ENCODE peak calls at places on chromosomes 11 and 22, in eight cellular contexts. W is stimulated activated CD4-positive, alpha-beta T cell treated with anti-CD3 and anti-CD28 coated beads, Interleukin-2, amount 100 ng/mL, for 48 hours; R is EH; F is HT1080; N is stimulated activated naive CD4-positive, alpha-beta T cell; K is epithelial cell of prostate; A is T follicular helper cell; P is germinal center. B is an unnamed sample.

GRCh38 chr22:28884754-28885375 is 1.5 kb downstream of the ZNRF3 start:
- DNase-seq in W (no peak), R (no peak), F (no peak), N (no peak), K (no peak), A (no peak), P (no peak), B (no peak)

GRCh38 chr11:2779981-2780849 is 80.4 kb upstream of the KCNQ1OT1 start:
- DNase-seq in W (no peak), R (no peak), F (no peak), N (no peak), K (no peak), A (no peak), P (no peak), B (no peak)

GRCh38 chr11:104620991-104621390 is 277.3 kb downstream of the CASP12 start:
- DNase-seq in W (no peak), R (no peak), F (no peak), N (no peak), K (no peak), A (no peak), P (no peak), B (no peak)

GRCh38 chr22:28927526-28928089 is 44.2 kb downstream of the ZNRF3 start:
- DNase-seq in W (no peak), R (no peak), F (no peak), N (no peak), K (no peak), A (no peak), P (no peak), B (no peak)

GRCh38 chr22:45688606-45689080 is 17.0 kb downstream of the ATXN10 start:
- DNase-seq in W (no peak), R (peak), F (peak), N (no peak), K (no peak), A (no peak), P (no peak), B (no peak)

GRCh38 chr11:82936261-82936660 is 34.7 kb downstream of the DDIAS start:
- DNase-seq in W (no peak), R (no peak), F (no peak), N (no peak), K (peak), A (no peak), P (no peak), B (peak)

GRCh38 chr11:103220133-103220532 is 110.9 kb downstream of the DYNC2H1 start:
- DNase-seq in W (no peak), R (no peak), F (no peak), N (no peak), K (no peak), A (no peak), P (no peak), B (no peak)

GRCh38 chr11:36352919-36353318 is 56.8 kb downstream of the PRR5L start:
- DNase-seq in W (peak), R (no peak), F (no peak), N (peak), K (no peak), A (peak), P (no peak), B (no peak)

GRCh38 chr11:111299111-111300026 is 1.0 kb downstream of the POU2AF3 start:
- DNase-seq in W (peak), R (peak), F (no peak), N (no peak), K (no peak), A (no peak), P (peak), B (peak)

GRCh38 chr11:108768964-108769363 is 104.1 kb downstream of the DDX10 start:
- DNase-seq in W (no peak), R (no peak), F (no peak), N (no peak), K (no peak), A (no peak), P (no peak), B (no peak)

GRCh38 chr11:74000307-74000630 is 8.6 kb downstream of the UCP3 start:
- DNase-seq in W (no peak), R (no peak), F (no peak), N (no peak), K (no peak), A (no peak), P (no peak), B (no peak)

GRCh38 chr11:78050964-78051831 is 12.5 kb upstream of the THRSP start:
- DNase-seq in W (no peak), R (peak), F (peak), N (no peak), K (peak), A (no peak), P (no peak), B (peak)

GRCh38 chr22:45125198-45125597 is 38.5 kb upstream of the NUP50 start:
- DNase-seq in W (no peak), R (peak), F (peak), N (no peak), K (no peak), A (no peak), P (no peak), B (peak)

GRCh38 chr11:32779131-32779530 is 15.3 kb downstream of the CCDC73 start:
- DNase-seq in W (no peak), R (no peak), F (no peak), N (no peak), K (no peak), A (no peak), P (peak), B (no peak)

GRCh38 chr11:62398011-62398994 is 20.5 kb upstream of the SCGB1A1 start:
- DNase-seq in W (no peak), R (peak), F (peak), N (no peak), K (no peak), A (no peak), P (no peak), B (no peak)

GRCh38 chr22:26588749-26589366 is 1.1 kb downstream of the TPST2 start:
- DNase-seq in W (no peak), R (peak), F (no peak), N (no peak), K (no peak), A (no peak), P (no peak), B (no peak)

GRCh38 chr22:48410536-48410935 is 1417.1 kb downstream of the BRD1 start:
- DNase-seq in W (no peak), R (no peak), F (no peak), N (no peak), K (no peak), A (no peak), P (no peak), B (no peak)

GRCh38 chr22:17159504-17159951 is 451 bp upstream of the HDHD5 start:
- DNase-seq in W (peak), R (peak), F (peak), N (peak), K (no peak), A (peak), P (peak), B (no peak)

GRCh38 chr11:95556342-95557151 is 233.0 kb downstream of the FAM76B start:
- DNase-seq in W (peak), R (peak), F (no peak), N (no peak), K (no peak), A (no peak), P (no peak), B (peak)

GRCh38 chr22:31583861-31584485 is 78.0 kb downstream of the PISD start:
- DNase-seq in W (no peak), R (peak), F (peak), N (no peak), K (no peak), A (no peak), P (no peak), B (peak)

GRCh38 chr22:37740455-37741311 is 43.8 kb downstream of the TRIOBP start:
- DNase-seq in W (no peak), R (no peak), F (no peak), N (no peak), K (no peak), A (no peak), P (no peak), B (no peak)

GRCh38 chr22:24128631-24129601 is 52.4 kb upstream of the SUSD2 start:
- DNase-seq in W (no peak), R (no peak), F (no peak), N (no peak), K (no peak), A (no peak), P (no peak), B (no peak)

GRCh38 chr11:77084581-77085191 is 17.9 kb downstream of the CAPN5 start:
- DNase-seq in W (no peak), R (no peak), F (no peak), N (no peak), K (no peak), A (no peak), P (no peak), B (no peak)

GRCh38 chr11:40514124-40514523 is 945.3 kb downstream of the LRRC4C start:
- DNase-seq in W (no peak), R (peak), F (no peak), N (no peak), K (peak), A (no peak), P (no peak), B (no peak)

GRCh38 chr11:113351061-113351460 is 36.5 kb upstream of the ANKK1 start:
- DNase-seq in W (no peak), R (no peak), F (no peak), N (no peak), K (no peak), A (no peak), P (no peak), B (no peak)

GRCh38 chr22:33984741-33985287 is 64.5 kb upstream of the LARGE1 start:
- DNase-seq in W (no peak), R (no peak), F (no peak), N (no peak), K (no peak), A (no peak), P (no peak), B (no peak)

GRCh38 chr11:72102631-72102945 is 509 bp downstream of the LAMTOR1 start:
- DNase-seq in W (no peak), R (no peak), F (no peak), N (no peak), K (no peak), A (no peak), P (no peak), B (no peak)

GRCh38 chr11:27471588-27472397 is 797 bp downstream of the LGR4 start:
- DNase-seq in W (peak), R (peak), F (no peak), N (no peak), K (no peak), A (no peak), P (peak), B (peak)

GRCh38 chr11:2522636-2523255 is 77.9 kb downstream of the KCNQ1 start:
- DNase-seq in W (no peak), R (no peak), F (no peak), N (no peak), K (no peak), A (no peak), P (no peak), B (no peak)

GRCh38 chr22:41818596-41818995 is 14.3 kb upstream of the SREBF2 start:
- DNase-seq in W (no peak), R (no peak), F (no peak), N (no peak), K (no peak), A (no peak), P (no peak), B (no peak)

GRCh38 chr11:78633516-78634310 is 59.0 kb upstream of the NARS2 start:
- DNase-seq in W (no peak), R (no peak), F (no peak), N (no peak), K (no peak), A (no peak), P (no peak), B (no peak)

GRCh38 chr11:77075425-77075905 is 8.7 kb downstream of the CAPN5 start:
- DNase-seq in W (no peak), R (no peak), F (no peak), N (no peak), K (no peak), A (no peak), P (no peak), B (no peak)

GRCh38 chr11:65891180-65892136 is 985 bp downstream of the CCDC85B start:
- DNase-seq in W (no peak), R (peak), F (peak), N (no peak), K (no peak), A (no peak), P (no peak), B (peak)

GRCh38 chr11:28836285-28837081 is 728.3 kb downstream of the METTL15 start:
- DNase-seq in W (no peak), R (peak), F (peak), N (no peak), K (peak), A (no peak), P (no peak), B (peak)

GRCh38 chr11:6413791-6414231 is 5.1 kb downstream of the APBB1 start:
- DNase-seq in W (peak), R (peak), F (no peak), N (peak), K (no peak), A (peak), P (no peak), B (peak)

B was measured in cardiac muscle cell.